ENCODE peak calls at places on chromosome 1, in seven cellular contexts. Q is activated naive CD4-positive, alpha-beta T cell treated with Interleukin-2 at 50 U/mL for 16 hours; E is fibroblast of gingiva; L is fibroblast of lung; A is cardiac muscle cell; D is NCI-H2081; C is stimulated activated CD4-positive, alpha-beta T cell treated with anti-CD3 and anti-CD28 coated beads, Interleukin-2, amount 100 ng/mL, for 48 hours. Z is an unnamed sample.

GRCh38 chr1:100883963-100884362 is 10.7 kb downstream of the EXTL2 start:
- DNase-seq in L (peak; percentile 53), Q (no peak), E (peak; percentile 52), A (peak; percentile 57), D (no peak), C (no peak), Z (no peak)

GRCh38 chr1:167165948-167166702 is 54.6 kb upstream of the POU2F1 start:
- DNase-seq in A (peak; percentile 29), Q (no peak), L (peak; percentile 4), E (no peak), C (no peak), D (no peak), Z (peak; percentile 98)

GRCh38 chr1:24424207-24424606 is 8.6 kb downstream of the NIPAL3 start:
- DNase-seq in D (no peak), Q (no peak), A (no peak), C (no peak), E (no peak), L (no peak), Z (no peak)

GRCh38 chr1:37795340-37796110 is 1.9 kb downstream of the MANEAL start:
- DNase-seq in Q (peak; percentile 46), L (peak; percentile 44), D (peak; percentile 34), E (peak; percentile 25), C (peak; percentile 41), A (peak; percentile 76), Z (peak; percentile 95)

GRCh38 chr1:206911064-206911663 is 10.6 kb downstream of the FCMR start:
- DNase-seq in D (peak; percentile 43), C (no peak), E (peak; percentile 59), L (peak; percentile 82), Q (peak; percentile 34), A (peak; percentile 82), Z (peak; percentile 56)

GRCh38 chr1:153612755-153613331 is at the start of gene S100A16:
- DNase-seq in E (peak; percentile 74), Q (no peak), C (no peak), D (no peak), L (peak; percentile 63), A (peak; percentile 75), Z (peak; percentile 92)

GRCh38 chr1:152525080-152525641 is 10.9 kb downstream of the CRCT1 start:
- DNase-seq in C (no peak), A (no peak), D (no peak), E (no peak), L (no peak), Q (no peak), Z (no peak)

GRCh38 chr1:234907585-234908457 is 220.8 kb downstream of the TOMM20 start:
- DNase-seq in D (no peak), A (peak; percentile 89), E (peak; percentile 91), Q (no peak), C (no peak), L (peak; percentile 92), Z (no peak)

GRCh38 chr1:53891678-53892077 is 2.1 kb upstream of the YIPF1 start:
- DNase-seq in Q (no peak), E (no peak), D (no peak), A (no peak), L (no peak), C (no peak), Z (peak; percentile 30)

GRCh38 chr1:244165021-244165420 is 113.9 kb downstream of the ZBTB18 start:
- DNase-seq in C (no peak), A (no peak), D (no peak), E (no peak), L (no peak), Q (no peak), Z (no peak)

GRCh38 chr1:87410771-87411170 is 82.1 kb downstream of the LMO4 start:
- DNase-seq in D (peak; percentile 66), E (peak; percentile 34), A (peak; percentile 34), Q (no peak), L (peak; percentile 28), C (no peak), Z (no peak)

GRCh38 chr1:234627009-234627950 is 17.3 kb upstream of the IRF2BP2 start:
- DNase-seq in C (no peak), E (no peak), L (no peak), A (peak; percentile 39), D (no peak), Q (no peak), Z (no peak)

GRCh38 chr1:92483442-92484170 is 3.1 kb downstream of the GFI1 start:
- DNase-seq in C (peak; percentile 60), E (no peak), Q (peak; percentile 72), L (no peak), A (no peak), D (no peak), Z (peak; percentile 85)

GRCh38 chr1:147545133-147545532 is 3.8 kb downstream of the BCL9 start:
- DNase-seq in D (no peak), C (peak; percentile 65), Q (peak; percentile 90), A (peak; percentile 48), L (peak; percentile 23), E (peak; percentile 38), Z (peak; percentile 78)

GRCh38 chr1:67683306-67683705 is 1.7 kb upstream of the GADD45A start:
- DNase-seq in A (peak; percentile 81), L (peak; percentile 75), D (no peak), Q (no peak), C (no peak), E (peak; percentile 49), Z (no peak)

GRCh38 chr1:44484155-44484688 is 79.2 kb downstream of the RNF220 start:
- DNase-seq in C (no peak), E (no peak), L (no peak), D (no peak), Q (no peak), A (peak; percentile 76), Z (peak; percentile 82)

GRCh38 chr1:221699582-221700519 is 42.0 kb downstream of the DUSP10 start:
- DNase-seq in C (no peak), E (peak; percentile 53), Q (no peak), L (no peak), D (no peak), A (peak; percentile 28), Z (no peak)

Z was measured in endodermal cell.